ENCODE peak calls at places on chromosome 2, in eight cellular contexts. F is psoas muscle, M is heart right ventricle, P is pancreas, S is SK-N-SH, V is uterus, N is astrocyte, Y is colonic mucosa. R is an unnamed sample.

GRCh38 chr2:118830121-118830520 is 17.3 kb downstream of the EN1 start:
- DNase-seq in F (no peak), M (no peak), S (no peak), N (peak; percentile 49), P (no peak), Y (no peak), V (no peak), R (no peak)

GRCh38 chr2:107592225-107592624 is 234.5 kb upstream of the RGPD4 start:
- DNase-seq in M (no peak), N (no peak), S (no peak), Y (no peak), F (no peak), V (no peak), P (no peak), R (no peak)

GRCh38 chr2:102177814-102178478 is 8.9 kb upstream of the IL1RL2 start:
- DNase-seq in N (no peak), F (no peak), V (no peak), S (no peak), M (no peak), Y (no peak), P (no peak), R (no peak)

GRCh38 chr2:66574701-66575624 is 140.0 kb downstream of the MEIS1 start:
- DNase-seq in M (peak; percentile 77), P (peak; percentile 67), N (peak; percentile 82), Y (peak; percentile 67), V (peak; percentile 90), F (peak; percentile 65), S (peak; percentile 91), R (peak; percentile 50)

GRCh38 chr2:233372855-233373254 is 18.6 kb downstream of the DGKD start:
- DNase-seq in M (no peak), S (no peak), Y (no peak), P (no peak), N (no peak), V (no peak), F (no peak), R (no peak)

GRCh38 chr2:231642631-231643493 is 50.2 kb downstream of the TEX44 start:
- DNase-seq in Y (peak; percentile 95), V (peak; percentile 93), F (peak; percentile 95), N (peak; percentile 93), S (no peak), M (peak; percentile 92), P (no peak), R (peak; percentile 94)

GRCh38 chr2:85188852-85189251 is 55.7 kb downstream of the TCF7L1 start:
- DNase-seq in S (no peak), M (no peak), N (peak; percentile 27), F (no peak), P (no peak), Y (no peak), V (no peak), R (no peak)

GRCh38 chr2:129224486-129224885 is 755.0 kb upstream of the RAB6C start:
- DNase-seq in F (no peak), M (no peak), V (no peak), S (no peak), N (no peak), Y (no peak), P (no peak), R (no peak)

GRCh38 chr2:64524604-64525322 is 635 bp downstream of the AFTPH start:
- DNase-seq in S (peak; percentile 78), F (no peak), N (peak; percentile 5), Y (peak; percentile 59), M (peak; percentile 7), V (peak; percentile 20), P (no peak), R (no peak)

GRCh38 chr2:233202531-233202944 is 48.9 kb upstream of the ATG16L1 start:
- DNase-seq in V (no peak), P (no peak), F (no peak), Y (no peak), N (no peak), M (no peak), S (no peak), R (no peak)

GRCh38 chr2:120109186-120110061 is 96.5 kb downstream of the EPB41L5 start:
- DNase-seq in F (no peak), S (peak; percentile 41), P (no peak), Y (no peak), V (no peak), N (peak; percentile 29), M (peak; percentile 6), R (no peak)

GRCh38 chr2:71888741-71889445 is 258.8 kb downstream of the CYP26B1 start:
- DNase-seq in S (no peak), F (no peak), N (no peak), P (no peak), Y (no peak), M (no peak), V (no peak), R (no peak)

GRCh38 chr2:228599297-228599696 is 417.8 kb upstream of the SPHKAP start:
- DNase-seq in Y (peak; percentile 71), N (no peak), V (no peak), S (no peak), M (no peak), F (no peak), P (no peak), R (no peak)

GRCh38 chr2:89833780-89834117 is 1142.3 kb downstream of the RPIA start:
- DNase-seq in F (no peak), S (no peak), P (no peak), V (no peak), N (peak; percentile 54), Y (no peak), M (no peak), R (no peak)

GRCh38 chr2:204670124-204670523 is 124.8 kb downstream of the PARD3B start:
- DNase-seq in V (no peak), P (no peak), Y (peak; percentile 18), F (no peak), M (no peak), S (no peak), N (no peak), R (no peak)

GRCh38 chr2:58925676-58926081 is 684.6 kb upstream of the FANCL start:
- DNase-seq in P (no peak), S (no peak), N (peak; percentile 58), Y (no peak), V (no peak), M (no peak), F (no peak), R (peak; percentile 17)

GRCh38 chr2:85584857-85585780 is 888 bp downstream of the VAMP5 start:
- DNase-seq in F (peak; percentile 61), M (peak; percentile 54), N (peak; percentile 58), Y (peak; percentile 79), V (peak; percentile 69), P (no peak), S (peak; percentile 31), R (peak; percentile 50)

GRCh38 chr2:42795871-42796301 is 3.5 kb upstream of the HAAO start:
- DNase-seq in P (no peak), M (peak; percentile 23), V (no peak), Y (no peak), S (no peak), F (no peak), N (peak; percentile 14), R (no peak)

GRCh38 chr2:160207804-160208661 is 8.0 kb upstream of the ITGB6 start:
- DNase-seq in V (peak; percentile 65), F (peak; percentile 91), Y (peak; percentile 90), S (peak; percentile 66), M (peak; percentile 41), P (no peak), N (peak; percentile 91), R (peak; percentile 76)

GRCh38 chr2:219402665-219403515 is 15.2 kb upstream of the DNPEP start:
- DNase-seq in Y (peak; percentile 65), F (peak; percentile 81), S (peak; percentile 87), V (peak; percentile 84), N (peak; percentile 64), P (no peak), M (peak; percentile 75), R (peak; percentile 69)

GRCh38 chr2:181054843-181055242 is 74.4 kb downstream of the UBE2E3 start:
- DNase-seq in V (no peak), M (no peak), P (no peak), F (no peak), N (no peak), S (no peak), Y (no peak), R (no peak)

GRCh38 chr2:48504647-48505327 is 25.2 kb upstream of the STON1 start:
- DNase-seq in P (no peak), V (no peak), F (no peak), S (no peak), N (peak; percentile 54), M (no peak), Y (no peak), R (no peak)

GRCh38 chr2:224969633-224970292 is 72.5 kb downstream of the DOCK10 start:
- DNase-seq in M (no peak), F (no peak), V (no peak), P (no peak), Y (no peak), S (no peak), N (no peak), R (no peak)
- H3K4me3 ChIP-seq in M (no peak overlapping the region), F (no peak overlapping the region), V (no peak overlapping the region), P (no peak overlapping the region), Y (no peak overlapping the region), S (no peak overlapping the region), N (no peak overlapping the region), R (no peak overlapping the region)

GRCh38 chr2:164055623-164056022 is 319.8 kb upstream of the FIGN start:
- DNase-seq in M (no peak), V (no peak), Y (no peak), F (no peak), N (no peak), S (peak; percentile 4), P (no peak), R (no peak)
- H3K27me3 ChIP-seq in M (no peaks in the 10 kb centered on the region), V (no peaks in the 10 kb centered on the region), Y (no peaks in the 10 kb centered on the region), F (no peaks in the 10 kb centered on the region), N (no peaks in the 10 kb centered on the region), S (no peaks in the 10 kb centered on the region), P (no peaks in the 10 kb centered on the region), R (no peaks in the 10 kb centered on the region)

GRCh38 chr2:97659256-97660043 is 4.4 kb downstream of the ACTR1B start:
- DNase-seq in V (no peak), P (peak; percentile 61), N (no peak), S (no peak), Y (no peak), F (no peak), M (no peak), R (no peak)
- H3K27ac ChIP-seq in V (no peak overlapping the region), P (no peak overlapping the region), N (no peak overlapping the region), S (no peak overlapping the region), Y (no peak overlapping the region), F (no peak overlapping the region), M (no peak overlapping the region), R (no peak overlapping the region)

DNA sequence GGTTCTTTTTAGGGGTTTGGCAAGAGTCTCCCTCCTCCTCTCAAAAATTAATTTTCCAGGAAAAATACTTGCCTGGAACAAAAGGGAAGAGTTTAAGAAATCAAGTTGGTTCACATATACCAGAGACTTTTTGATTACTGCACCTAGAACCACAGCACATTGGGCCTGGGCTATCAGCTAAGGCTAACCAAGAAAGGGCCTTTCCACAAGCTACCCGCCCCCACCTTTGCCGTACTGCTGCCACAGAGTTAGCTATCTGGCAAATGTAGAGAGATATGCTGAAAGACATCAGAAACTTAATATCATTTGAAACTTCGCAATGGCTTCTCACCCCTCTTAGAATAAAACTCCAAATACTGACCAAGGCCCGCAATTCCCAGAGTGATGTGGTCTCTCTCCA is 76.9 kb downstream of the AAK1 start:
- DNase-seq in F (no peak), V (no peak), M (no peak), S (no peak), P (no peak), Y (no peak), N (no peak), R (no peak)
- H3K4me3 ChIP-seq in F (no peak overlapping the region), V (no peak overlapping the region), M (no peak overlapping the region), S (no peak overlapping the region), P (no peak overlapping the region), Y (no peak overlapping the region), N (no peak overlapping the region), R (no peak overlapping the region)